ENCODE peak calls at places on chromosome 5, in seven cellular contexts. One of them, this sample, is unnamed.

GRCh38 chr5:147479431-147479830 is 30.4 kb downstream of the DPYSL3 start:
- DNase-seq in ascending aorta: no peak
- DNase-seq in pancreas: no peak
- DNase-seq in endothelial cell of umbilical vein: no peak
- DNase-seq in OCI-LY7: no peak
- DNase-seq in PC-3: no peak
- DNase-seq in CD4-positive, CD25-positive, alpha-beta regulatory T cell: no peak
- DNase-seq in this sample: no peak

GRCh38 chr5:3329427-3329826 is 266.2 kb upstream of the IRX1 start:
- DNase-seq in pancreas: no peak
- DNase-seq in endothelial cell of umbilical vein: no peak
- DNase-seq in ascending aorta: no peak
- DNase-seq in CD4-positive, CD25-positive, alpha-beta regulatory T cell: no peak
- DNase-seq in PC-3: no peak
- DNase-seq in OCI-LY7: no peak
- DNase-seq in this sample: no peak

GRCh38 chr5:178291161-178291561 is 58.6 kb upstream of the PHYKPL start:
- DNase-seq in CD4-positive, CD25-positive, alpha-beta regulatory T cell: no peak
- DNase-seq in PC-3: no peak
- DNase-seq in ascending aorta: no peak
- DNase-seq in OCI-LY7: no peak
- DNase-seq in pancreas: no peak
- DNase-seq in endothelial cell of umbilical vein: no peak
- DNase-seq in this sample: no peak

GRCh38 chr5:143629871-143630658 is 181.9 kb upstream of the HMHB1 start:
- DNase-seq in endothelial cell of umbilical vein: no peak
- DNase-seq in PC-3: peak; percentile 65
- DNase-seq in CD4-positive, CD25-positive, alpha-beta regulatory T cell: no peak
- DNase-seq in ascending aorta: no peak
- DNase-seq in pancreas: no peak
- DNase-seq in OCI-LY7: no peak
- DNase-seq in this sample: peak; percentile 68

GRCh38 chr5:179585903-179586511 is 35.7 kb downstream of the RUFY1 start:
- DNase-seq in CD4-positive, CD25-positive, alpha-beta regulatory T cell: no peak
- DNase-seq in ascending aorta: no peak
- DNase-seq in PC-3: no peak
- DNase-seq in endothelial cell of umbilical vein: no peak
- DNase-seq in OCI-LY7: no peak
- DNase-seq in pancreas: no peak
- DNase-seq in this sample: no peak

GRCh38 chr5:93247126-93247525 is 333.9 kb downstream of the NR2F1-AS1 start:
- DNase-seq in pancreas: no peak
- DNase-seq in CD4-positive, CD25-positive, alpha-beta regulatory T cell: no peak
- DNase-seq in OCI-LY7: no peak
- DNase-seq in PC-3: no peak
- DNase-seq in endothelial cell of umbilical vein: peak; percentile 17
- DNase-seq in ascending aorta: no peak
- DNase-seq in this sample: no peak

GRCh38 chr5:38453506-38453905 is 102.9 kb downstream of the LIFR start:
- DNase-seq in ascending aorta: no peak
- DNase-seq in CD4-positive, CD25-positive, alpha-beta regulatory T cell: peak; percentile 19
- DNase-seq in pancreas: no peak
- DNase-seq in OCI-LY7: peak; percentile 91
- DNase-seq in PC-3: no peak
- DNase-seq in endothelial cell of umbilical vein: no peak
- DNase-seq in this sample: no peak

GRCh38 chr5:58060971-58061370 is 398.9 kb downstream of the PLK2 start:
- DNase-seq in pancreas: no peak
- DNase-seq in endothelial cell of umbilical vein: no peak
- DNase-seq in CD4-positive, CD25-positive, alpha-beta regulatory T cell: no peak
- DNase-seq in ascending aorta: no peak
- DNase-seq in PC-3: no peak
- DNase-seq in OCI-LY7: no peak
- DNase-seq in this sample: peak; percentile 23

GRCh38 chr5:60339691-60340191 is 360.2 kb downstream of the DEPDC1B start:
- DNase-seq in PC-3: no peak
- DNase-seq in endothelial cell of umbilical vein: no peak
- DNase-seq in OCI-LY7: no peak
- DNase-seq in ascending aorta: no peak
- DNase-seq in CD4-positive, CD25-positive, alpha-beta regulatory T cell: no peak
- DNase-seq in pancreas: no peak
- DNase-seq in this sample: no peak

GRCh38 chr5:173308226-173308625 is 20.0 kb downstream of the STC2 start:
- DNase-seq in PC-3: no peak
- DNase-seq in ascending aorta: no peak
- DNase-seq in pancreas: no peak
- DNase-seq in endothelial cell of umbilical vein: no peak
- DNase-seq in CD4-positive, CD25-positive, alpha-beta regulatory T cell: no peak
- DNase-seq in OCI-LY7: no peak
- DNase-seq in this sample: no peak

GRCh38 chr5:169286572-169287325 is 14.2 kb downstream of the SLIT3 start:
- DNase-seq in pancreas: no peak
- DNase-seq in OCI-LY7: no peak
- DNase-seq in CD4-positive, CD25-positive, alpha-beta regulatory T cell: no peak
- DNase-seq in endothelial cell of umbilical vein: no peak
- DNase-seq in PC-3: no peak
- DNase-seq in ascending aorta: no peak
- DNase-seq in this sample: no peak

GRCh38 chr5:128538249-128539037 is 398 bp upstream of the FBN2 start:
- DNase-seq in PC-3: peak; percentile 77
- DNase-seq in pancreas: peak; percentile 19
- DNase-seq in OCI-LY7: no peak
- DNase-seq in CD4-positive, CD25-positive, alpha-beta regulatory T cell: no peak
- DNase-seq in ascending aorta: no peak
- DNase-seq in endothelial cell of umbilical vein: peak; percentile 85
- DNase-seq in this sample: peak; percentile 78

GRCh38 chr5:128537999-128538248 is at the start of gene FBN2:
- DNase-seq in PC-3: no peak
- DNase-seq in ascending aorta: no peak
- DNase-seq in pancreas: no peak
- DNase-seq in OCI-LY7: no peak
- DNase-seq in CD4-positive, CD25-positive, alpha-beta regulatory T cell: no peak
- DNase-seq in endothelial cell of umbilical vein: no peak
- DNase-seq in this sample: no peak

GRCh38 chr5:128536861-128537305 is 1.2 kb downstream of the FBN2 start:
- DNase-seq in endothelial cell of umbilical vein: no peak
- DNase-seq in PC-3: no peak
- DNase-seq in OCI-LY7: no peak
- DNase-seq in CD4-positive, CD25-positive, alpha-beta regulatory T cell: no peak
- DNase-seq in ascending aorta: no peak
- DNase-seq in pancreas: no peak
- DNase-seq in this sample: no peak

GRCh38 chr5:128536229-128536860 is 1.7 kb downstream of the FBN2 start:
- DNase-seq in ascending aorta: no peak
- DNase-seq in CD4-positive, CD25-positive, alpha-beta regulatory T cell: no peak
- DNase-seq in pancreas: no peak
- DNase-seq in PC-3: no peak
- DNase-seq in endothelial cell of umbilical vein: peak; percentile 14
- DNase-seq in OCI-LY7: no peak
- DNase-seq in this sample: peak; percentile 7

DNA sequence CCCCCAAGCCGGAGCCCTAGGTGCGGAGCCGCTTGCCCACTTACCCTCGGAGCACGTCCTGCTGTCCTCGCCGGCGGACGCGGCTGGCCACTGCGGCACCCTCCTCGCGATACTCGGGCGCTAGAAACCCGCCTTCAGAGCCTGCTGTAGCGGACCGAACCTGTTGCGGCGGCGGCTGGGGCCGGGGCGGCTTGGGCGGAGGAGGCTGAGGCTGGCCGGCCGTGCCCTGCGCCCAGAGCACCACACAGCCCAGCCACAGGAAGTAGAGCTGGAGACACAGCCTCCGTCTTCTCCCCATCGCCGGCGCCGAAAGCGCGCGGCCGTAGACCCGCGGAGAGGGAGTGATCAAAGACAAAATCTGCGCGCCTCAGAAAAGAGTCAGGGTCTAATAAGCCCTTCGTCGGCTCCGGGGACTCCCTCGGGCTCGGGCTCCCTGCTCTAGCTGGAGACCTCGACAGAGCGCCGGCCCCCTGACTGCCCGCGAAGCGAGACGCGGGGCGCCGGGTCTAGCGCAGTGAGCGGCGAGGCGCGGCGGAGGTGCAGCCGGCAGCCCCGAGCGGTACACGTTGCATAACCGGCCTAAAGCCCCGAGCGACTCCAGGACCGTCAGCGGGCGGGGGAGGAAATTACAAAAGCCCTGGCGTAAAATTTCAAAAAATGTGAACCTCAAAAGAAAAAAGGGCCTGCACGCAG is 593 bp downstream of the FBN2 start:
- DNase-seq in CD4-positive, CD25-positive, alpha-beta regulatory T cell: no peak
- DNase-seq in PC-3: peak; percentile 27
- DNase-seq in endothelial cell of umbilical vein: peak; percentile 51
- DNase-seq in OCI-LY7: no peak
- DNase-seq in pancreas: peak; percentile 18
- DNase-seq in ascending aorta: no peak
- DNase-seq in this sample: peak; percentile 41
- H3K4me3 ChIP-seq in CD4-positive, CD25-positive, alpha-beta regulatory T cell: no peak overlapping the region
- H3K4me3 ChIP-seq in PC-3: peak overlapping the region; percentile 92
- H3K4me3 ChIP-seq in endothelial cell of umbilical vein: peak overlapping the region; percentile 78
- H3K4me3 ChIP-seq in OCI-LY7: no peak overlapping the region
- H3K4me3 ChIP-seq in pancreas: peak overlapping the region; percentile 51
- H3K4me3 ChIP-seq in ascending aorta: peak overlapping the region; percentile 63
- H3K4me3 ChIP-seq in this sample: peak overlapping the region; percentile 73

GRCh38 chr5:1316588-1316902 is 21.7 kb upstream of the TERT start:
- DNase-seq in endothelial cell of umbilical vein: no peak
- DNase-seq in ascending aorta: no peak
- DNase-seq in PC-3: no peak
- DNase-seq in OCI-LY7: no peak
- DNase-seq in pancreas: no peak
- DNase-seq in CD4-positive, CD25-positive, alpha-beta regulatory T cell: no peak
- DNase-seq in this sample: no peak
- H3K27ac ChIP-seq in endothelial cell of umbilical vein: no peak overlapping the region
- H3K27ac ChIP-seq in ascending aorta: no peak overlapping the region
- H3K27ac ChIP-seq in PC-3: peak overlapping the region; percentile 72
- H3K27ac ChIP-seq in OCI-LY7: peak overlapping the region; percentile 100
- H3K27ac ChIP-seq in pancreas: peak overlapping the region; percentile 78
- H3K27ac ChIP-seq in CD4-positive, CD25-positive, alpha-beta regulatory T cell: peak overlapping the region; percentile 85
- H3K27ac ChIP-seq in this sample: no peak overlapping the region

GRCh38 chr5:141388661-141389060 is 1.2 kb downstream of the PCDHGB4 start:
- DNase-seq in endothelial cell of umbilical vein: no peak
- DNase-seq in ascending aorta: no peak
- DNase-seq in pancreas: no peak
- DNase-seq in PC-3: no peak
- DNase-seq in OCI-LY7: no peak
- DNase-seq in CD4-positive, CD25-positive, alpha-beta regulatory T cell: no peak
- DNase-seq in this sample: no peak

GRCh38 chr5:141398608-141399007 is 861 bp downstream of the PCDHGB5 start:
- DNase-seq in CD4-positive, CD25-positive, alpha-beta regulatory T cell: no peak
- DNase-seq in pancreas: no peak
- DNase-seq in endothelial cell of umbilical vein: no peak
- DNase-seq in PC-3: no peak
- DNase-seq in ascending aorta: no peak
- DNase-seq in OCI-LY7: no peak
- DNase-seq in this sample: no peak

GRCh38 chr5:141389153-141390042 is 1.9 kb downstream of the PCDHGB4 start:
- DNase-seq in ascending aorta: no peak
- DNase-seq in PC-3: no peak
- DNase-seq in OCI-LY7: no peak
- DNase-seq in endothelial cell of umbilical vein: no peak
- DNase-seq in pancreas: no peak
- DNase-seq in CD4-positive, CD25-positive, alpha-beta regulatory T cell: no peak
- DNase-seq in this sample: no peak

GRCh38 chr5:141393267-141393666 is 834 bp downstream of the PCDHGA8 start:
- DNase-seq in PC-3: no peak
- DNase-seq in endothelial cell of umbilical vein: no peak
- DNase-seq in OCI-LY7: no peak
- DNase-seq in ascending aorta: no peak
- DNase-seq in CD4-positive, CD25-positive, alpha-beta regulatory T cell: no peak
- DNase-seq in pancreas: no peak
- DNase-seq in this sample: no peak

GRCh38 chr5:141392429-141393198 is at the start of gene PCDHGA8:
- DNase-seq in OCI-LY7: peak; percentile 41
- DNase-seq in PC-3: no peak
- DNase-seq in pancreas: no peak
- DNase-seq in endothelial cell of umbilical vein: no peak
- DNase-seq in ascending aorta: no peak
- DNase-seq in CD4-positive, CD25-positive, alpha-beta regulatory T cell: no peak
- DNase-seq in this sample: no peak
- H3K4me3 ChIP-seq in OCI-LY7: peak within 1 kb of the TSS; percentile 25
- H3K4me3 ChIP-seq in PC-3: no peak within 1 kb of the TSS
- H3K4me3 ChIP-seq in pancreas: no peak within 1 kb of the TSS
- H3K4me3 ChIP-seq in endothelial cell of umbilical vein: no peak within 1 kb of the TSS
- H3K4me3 ChIP-seq in ascending aorta: no peak within 1 kb of the TSS
- H3K4me3 ChIP-seq in CD4-positive, CD25-positive, alpha-beta regulatory T cell: no peak within 1 kb of the TSS
- H3K4me3 ChIP-seq in this sample: no peak within 1 kb of the TSS

GRCh38 chr5:42870882-42871418 is 59.3 kb upstream of the SELENOP start:
- DNase-seq in pancreas: no peak
- DNase-seq in OCI-LY7: no peak
- DNase-seq in ascending aorta: no peak
- DNase-seq in CD4-positive, CD25-positive, alpha-beta regulatory T cell: no peak
- DNase-seq in endothelial cell of umbilical vein: no peak
- DNase-seq in PC-3: peak; percentile 29
- DNase-seq in this sample: peak; percentile 30
- H3K27ac ChIP-seq in pancreas: no peak overlapping the region
- H3K27ac ChIP-seq in OCI-LY7: no peak overlapping the region
- H3K27ac ChIP-seq in ascending aorta: no peak overlapping the region
- H3K27ac ChIP-seq in CD4-positive, CD25-positive, alpha-beta regulatory T cell: no peak overlapping the region
- H3K27ac ChIP-seq in endothelial cell of umbilical vein: no peak overlapping the region
- H3K27ac ChIP-seq in PC-3: no peak overlapping the region
- H3K27ac ChIP-seq in this sample: no peak overlapping the region

GRCh38 chr5:96851312-96852062 is 24.8 kb upstream of the ERAP2 start:
- DNase-seq in ascending aorta: no peak
- DNase-seq in pancreas: no peak
- DNase-seq in CD4-positive, CD25-positive, alpha-beta regulatory T cell: no peak
- DNase-seq in endothelial cell of umbilical vein: no peak
- DNase-seq in OCI-LY7: no peak
- DNase-seq in PC-3: no peak
- DNase-seq in this sample: no peak
- H3K4me3 ChIP-seq in ascending aorta: no peak overlapping the region
- H3K4me3 ChIP-seq in pancreas: no peak overlapping the region
- H3K4me3 ChIP-seq in CD4-positive, CD25-positive, alpha-beta regulatory T cell: no peak overlapping the region
- H3K4me3 ChIP-seq in endothelial cell of umbilical vein: no peak overlapping the region
- H3K4me3 ChIP-seq in OCI-LY7: no peak overlapping the region
- H3K4me3 ChIP-seq in PC-3: no peak overlapping the region
- H3K4me3 ChIP-seq in this sample: no peak overlapping the region

DNA sequence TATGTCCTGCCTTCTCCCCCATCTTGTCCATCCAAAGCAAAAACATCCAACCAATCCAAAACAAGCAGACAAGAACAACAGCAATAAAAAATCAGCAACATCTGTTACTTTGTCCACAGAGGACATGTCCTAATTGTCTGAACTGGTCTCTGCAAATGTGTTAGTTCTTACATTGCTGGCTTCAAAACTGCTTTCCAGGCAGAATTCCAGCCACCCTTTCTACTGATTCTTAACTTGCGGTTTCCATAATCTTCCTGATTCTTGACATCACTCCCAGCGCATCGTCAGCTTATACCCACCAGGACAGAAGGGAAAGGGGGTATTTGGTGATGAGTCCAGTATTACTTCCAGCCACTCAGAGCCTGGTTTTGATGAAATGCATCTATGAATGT is 164.3 kb upstream of the SEMA6A start:
- DNase-seq in OCI-LY7: no peak
- DNase-seq in pancreas: no peak
- DNase-seq in endothelial cell of umbilical vein: no peak
- DNase-seq in ascending aorta: no peak
- DNase-seq in PC-3: no peak
- DNase-seq in CD4-positive, CD25-positive, alpha-beta regulatory T cell: no peak
- DNase-seq in this sample: no peak
- H3K27ac ChIP-seq in OCI-LY7: no peak overlapping the region
- H3K27ac ChIP-seq in pancreas: no peak overlapping the region
- H3K27ac ChIP-seq in endothelial cell of umbilical vein: no peak overlapping the region
- H3K27ac ChIP-seq in ascending aorta: peak overlapping the region; percentile 34
- H3K27ac ChIP-seq in PC-3: no peak overlapping the region
- H3K27ac ChIP-seq in CD4-positive, CD25-positive, alpha-beta regulatory T cell: no peak overlapping the region
- H3K27ac ChIP-seq in this sample: no peak overlapping the region

GRCh38 chr5:113378081-113378480 is 56.7 kb downstream of the TSSK1B start:
- DNase-seq in CD4-positive, CD25-positive, alpha-beta regulatory T cell: no peak
- DNase-seq in OCI-LY7: no peak
- DNase-seq in PC-3: no peak
- DNase-seq in endothelial cell of umbilical vein: peak; percentile 21
- DNase-seq in pancreas: no peak
- DNase-seq in ascending aorta: no peak
- DNase-seq in this sample: no peak
- H3K4me3 ChIP-seq in CD4-positive, CD25-positive, alpha-beta regulatory T cell: peak overlapping the region; percentile 71
- H3K4me3 ChIP-seq in OCI-LY7: no peak overlapping the region
- H3K4me3 ChIP-seq in PC-3: no peak overlapping the region
- H3K4me3 ChIP-seq in endothelial cell of umbilical vein: no peak overlapping the region
- H3K4me3 ChIP-seq in pancreas: no peak overlapping the region
- H3K4me3 ChIP-seq in ascending aorta: no peak overlapping the region
- H3K4me3 ChIP-seq in this sample: no peak overlapping the region

This sample was measured in brain microvascular endothelial cell.